ENCODE peak calls at places on chromosomes 13 and 19, in six cellular contexts. U is CD8-positive, alpha-beta T cell; T is Calu3; X is mammary epithelial cell; E is H1; W is GM12865. B is an unnamed sample.

GRCh38 chr13:64305246-64305645 is 2889.6 kb upstream of the PCDH20 start:
- DNase-seq in W (no peak), T (no peak), X (no peak), E (no peak), U (no peak), B (no peak)

GRCh38 chr13:85236431-85236830 is 562.8 kb downstream of the SLITRK6 start:
- DNase-seq in T (peak), W (no peak), E (no peak), X (peak), U (no peak), B (no peak)

GRCh38 chr19:49441210-49441959 is at the start of gene SLC17A7:
- DNase-seq in T (no peak), W (peak), X (no peak), E (no peak), U (no peak), B (peak)

GRCh38 chr13:113589961-113590339 is 5.4 kb downstream of the TFDP1 start:
- DNase-seq in E (no peak), U (no peak), T (no peak), W (no peak), X (no peak), B (no peak)

GRCh38 chr19:42198676-42199439 is 18.6 kb downstream of the DEDD2 start:
- DNase-seq in X (no peak), W (peak), U (peak), E (no peak), T (no peak), B (no peak)

GRCh38 chr13:113002206-113002821 is 33.3 kb downstream of the MCF2L start:
- DNase-seq in W (no peak), X (no peak), T (peak), E (peak), U (no peak), B (peak)

GRCh38 chr13:51330741-51331140 is 8.8 kb upstream of the SERPINE3 start:
- DNase-seq in T (no peak), E (no peak), X (peak), U (no peak), W (peak), B (no peak)

GRCh38 chr13:27131202-27131623 is 40.4 kb downstream of the USP12 start:
- DNase-seq in X (peak), U (peak), T (peak), E (no peak), W (peak), B (no peak)

GRCh38 chr13:80551650-80552497 is 210.9 kb upstream of the SPRY2 start:
- DNase-seq in T (no peak), W (no peak), X (no peak), U (no peak), E (no peak), B (no peak)

GRCh38 chr13:23599083-23599925 is 29.1 kb downstream of the TNFRSF19 start:
- DNase-seq in U (no peak), W (no peak), X (no peak), T (peak), E (peak), B (no peak)

GRCh38 chr13:97768134-97768533 is 185.3 kb upstream of the IPO5 start:
- DNase-seq in E (no peak), T (no peak), U (no peak), W (no peak), X (peak), B (no peak)

GRCh38 chr19:54364775-54365257 is at the start of gene LAIR1:
- DNase-seq in W (no peak), X (no peak), T (no peak), E (no peak), U (peak), B (no peak)

GRCh38 chr19:661427-662196 is 1.4 kb downstream of the RNF126 start:
- DNase-seq in W (peak), X (peak), U (peak), T (no peak), E (no peak), B (no peak)

GRCh38 chr19:41739361-41739760 is 16.0 kb upstream of the CEACAM6 start:
- DNase-seq in T (peak), E (no peak), U (no peak), X (no peak), W (no peak), B (no peak)

GRCh38 chr19:46081928-46082727 is 41.3 kb upstream of the IGFL4 start:
- DNase-seq in T (peak), E (no peak), X (peak), W (peak), U (no peak), B (peak)

GRCh38 chr19:2495651-2496316 is 19.9 kb downstream of the GADD45B start:
- DNase-seq in W (no peak), E (no peak), X (no peak), U (no peak), T (no peak), B (no peak)

GRCh38 chr19:41595258-41595889 is 19.4 kb downstream of the CEACAM21 start:
- DNase-seq in E (no peak), X (peak), T (peak), U (peak), W (peak), B (peak)

GRCh38 chr13:114102521-114103288 is 29.7 kb downstream of the RASA3 start:
- DNase-seq in U (no peak), E (no peak), X (no peak), T (no peak), W (no peak), B (peak)

GRCh38 chr13:106036870-106037269 is 498.6 kb downstream of the EFNB2 start:
- DNase-seq in X (no peak), E (no peak), U (no peak), T (peak), W (no peak), B (no peak)

GRCh38 chr19:7847664-7848063 is 17.6 kb downstream of the EVI5L start:
- DNase-seq in W (no peak), U (no peak), X (no peak), T (no peak), E (no peak), B (no peak)

GRCh38 chr19:39692822-39693221 is 11.5 kb upstream of the LGALS14 start:
- DNase-seq in T (no peak), W (peak), X (no peak), U (no peak), E (no peak), B (no peak)

GRCh38 chr19:35013047-35013819 is 13.1 kb downstream of the GRAMD1A start:
- DNase-seq in T (peak), U (peak), E (no peak), X (peak), W (peak), B (peak)

DNA sequence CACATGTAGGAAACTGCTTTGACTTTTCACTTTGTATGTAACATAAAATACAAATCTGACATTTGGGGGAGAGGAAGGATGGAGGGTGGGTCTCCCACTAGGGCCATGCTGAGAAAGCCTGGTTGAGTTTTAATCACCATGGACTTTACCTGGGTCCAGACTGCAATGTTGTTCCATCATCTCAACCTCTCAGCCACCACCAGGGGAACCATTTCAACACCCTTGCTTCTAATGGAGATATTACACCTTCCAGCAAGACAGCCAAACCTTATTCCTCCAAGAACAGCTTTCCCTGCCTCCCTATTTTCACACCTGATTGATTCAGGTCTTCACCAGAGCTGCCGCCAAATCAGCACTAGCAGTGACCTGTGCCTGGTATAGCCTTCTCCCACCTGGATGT is 56.0 kb downstream of the ZAR1L start:
- DNase-seq in X (no peak), W (no peak), U (no peak), E (no peak), T (no peak), B (no peak)
- TF ChIP-seq CTCF in X (peak), W (peak), U (no peak), E (no peak), T (no peak), B (no peak)

GRCh38 chr19:20513179-20513934 is 52.2 kb downstream of the ZNF737 start:
- DNase-seq in E (no peak), U (no peak), X (no peak), W (no peak), T (no peak), B (no peak)
- TF ChIP-seq CTCF in E (no peak), U (no peak), X (no peak), W (no peak), T (no peak), B (no peak)

DNA sequence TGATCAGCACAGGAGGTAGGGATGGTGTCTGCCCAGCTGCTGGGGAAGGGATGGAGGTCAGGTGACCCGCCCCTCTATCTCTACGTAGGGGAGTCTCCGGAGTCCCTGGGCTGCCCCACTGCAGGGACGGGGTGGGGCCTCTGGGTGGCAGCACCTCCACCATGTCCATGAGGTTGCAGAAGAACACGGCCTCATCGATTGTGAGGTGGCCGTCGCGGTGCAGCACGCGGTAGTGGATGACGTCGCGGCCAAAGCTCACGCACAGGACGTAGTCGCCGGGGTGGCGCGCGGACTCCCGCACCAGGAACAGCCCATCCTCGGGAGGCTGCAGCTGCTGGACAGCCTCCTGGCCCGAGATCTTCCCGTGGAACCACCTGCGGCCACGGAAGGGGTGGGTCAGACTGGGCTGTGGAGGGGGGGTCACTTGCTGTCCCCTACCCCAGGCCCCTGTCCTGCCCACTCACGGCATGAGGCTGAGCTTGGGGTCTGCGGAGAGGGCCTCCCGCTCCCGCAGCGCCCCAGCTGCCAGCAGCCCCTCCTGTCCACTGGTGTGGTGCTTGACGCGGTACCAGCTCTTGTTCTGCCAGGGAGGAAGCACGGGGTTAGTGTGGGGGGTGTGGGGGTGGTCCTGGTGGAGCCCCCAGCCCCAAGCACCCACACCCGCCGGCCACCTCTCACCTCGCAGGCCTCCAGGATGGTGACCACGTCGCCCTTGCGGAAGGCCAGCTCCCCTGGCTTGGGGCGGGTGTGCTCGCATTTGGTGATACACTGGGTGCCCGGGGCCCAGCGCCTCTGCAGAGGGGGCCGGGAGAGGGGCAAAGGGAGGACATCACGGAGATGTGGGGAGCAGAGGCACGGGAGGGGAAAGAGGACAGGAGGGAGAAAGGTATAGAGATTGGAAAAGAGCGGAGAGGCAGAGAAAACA is 2.3 kb downstream of the MATK start:
- DNase-seq in E (no peak), X (no peak), U (peak), W (no peak), T (no peak), B (no peak)
- TF ChIP-seq CTCF in E (peak), X (peak), U (peak), W (peak), T (no peak), B (peak)

GRCh38 chr13:110568649-110569048 is 7.1 kb upstream of the RAB20 start:
- DNase-seq in T (no peak), U (no peak), X (no peak), E (no peak), W (no peak), B (no peak)
- TF ChIP-seq CTCF in T (no peak), U (no peak), X (no peak), E (no peak), W (no peak), B (no peak)

DNA sequence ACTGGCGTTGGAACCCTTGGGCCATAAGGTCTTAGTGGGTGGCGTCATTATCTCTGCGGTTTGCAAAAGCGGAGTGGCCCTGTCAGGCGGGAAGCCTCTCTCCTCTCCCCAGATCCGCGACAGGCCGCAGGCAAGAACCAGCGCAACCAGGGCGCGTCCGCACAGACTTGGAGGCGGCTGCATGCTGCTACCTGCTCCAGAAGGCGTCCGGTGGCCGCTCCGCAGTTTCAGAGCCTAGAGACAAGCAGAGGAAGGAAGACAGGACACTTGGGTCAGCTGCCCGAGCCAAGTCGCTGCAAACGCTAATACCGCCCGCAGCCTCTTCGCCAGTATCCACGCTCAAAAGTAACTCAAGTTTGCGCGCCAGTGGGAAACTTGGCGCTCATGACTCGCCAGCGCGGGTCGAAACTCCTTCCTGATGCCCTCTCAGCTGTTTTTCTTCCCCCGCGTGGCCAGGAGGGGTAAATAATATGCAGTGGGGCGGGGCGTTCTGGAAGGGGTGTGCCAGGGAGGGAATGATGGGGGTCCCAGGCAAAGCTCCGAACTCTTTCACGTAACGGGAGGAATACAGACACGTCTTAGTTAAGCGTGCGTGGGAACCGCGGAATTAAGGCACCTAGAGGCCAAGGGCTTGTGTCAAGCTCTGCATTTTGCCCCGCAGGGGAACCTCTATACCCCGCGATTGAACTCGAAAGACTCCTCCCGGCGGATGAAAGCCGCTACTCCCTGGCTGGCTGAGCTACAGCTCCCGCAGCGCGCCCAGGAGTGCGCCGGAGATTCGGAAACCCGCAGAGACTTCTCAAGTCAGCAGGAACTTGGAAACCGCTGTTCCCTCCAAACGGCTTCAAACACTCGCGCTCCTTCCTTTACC is at the start of gene EDNRB:
- DNase-seq in U (no peak), X (peak), T (no peak), E (peak), W (peak), B (peak)
- TF ChIP-seq CTCF in U (no peak), X (no peak), T (no peak), E (no peak), W (no peak), B (no peak)

GRCh38 chr13:75373988-75374387 is 108.0 kb downstream of the TBC1D4 start:
- DNase-seq in E (no peak), W (no peak), X (no peak), U (no peak), T (no peak), B (no peak)
- TF ChIP-seq CTCF in E (no peak), W (no peak), X (no peak), U (no peak), T (no peak), B (no peak)

DNA sequence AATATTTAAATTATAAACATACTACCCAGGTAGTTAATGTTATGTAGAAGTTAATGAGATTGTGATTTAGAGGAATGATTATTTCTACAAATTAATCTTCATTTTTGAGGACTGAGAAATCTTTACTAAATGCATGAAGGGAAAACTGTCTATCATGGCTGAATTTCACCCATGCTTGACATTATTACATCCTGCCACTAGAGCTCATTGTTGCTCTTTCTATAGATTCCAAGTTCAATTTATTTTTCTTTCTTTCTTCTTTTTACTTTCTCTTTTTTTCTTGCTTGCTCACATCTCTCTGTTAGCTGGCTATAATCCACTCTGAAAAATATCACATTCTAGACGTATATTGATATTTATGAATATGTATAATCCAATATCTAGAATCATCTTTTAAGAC is 505.0 kb upstream of the KLHL1 start:
- DNase-seq in W (no peak), E (no peak), T (no peak), U (no peak), X (no peak), B (no peak)
- TF ChIP-seq CTCF in W (no peak), E (no peak), T (no peak), U (no peak), X (peak), B (peak)

DNA sequence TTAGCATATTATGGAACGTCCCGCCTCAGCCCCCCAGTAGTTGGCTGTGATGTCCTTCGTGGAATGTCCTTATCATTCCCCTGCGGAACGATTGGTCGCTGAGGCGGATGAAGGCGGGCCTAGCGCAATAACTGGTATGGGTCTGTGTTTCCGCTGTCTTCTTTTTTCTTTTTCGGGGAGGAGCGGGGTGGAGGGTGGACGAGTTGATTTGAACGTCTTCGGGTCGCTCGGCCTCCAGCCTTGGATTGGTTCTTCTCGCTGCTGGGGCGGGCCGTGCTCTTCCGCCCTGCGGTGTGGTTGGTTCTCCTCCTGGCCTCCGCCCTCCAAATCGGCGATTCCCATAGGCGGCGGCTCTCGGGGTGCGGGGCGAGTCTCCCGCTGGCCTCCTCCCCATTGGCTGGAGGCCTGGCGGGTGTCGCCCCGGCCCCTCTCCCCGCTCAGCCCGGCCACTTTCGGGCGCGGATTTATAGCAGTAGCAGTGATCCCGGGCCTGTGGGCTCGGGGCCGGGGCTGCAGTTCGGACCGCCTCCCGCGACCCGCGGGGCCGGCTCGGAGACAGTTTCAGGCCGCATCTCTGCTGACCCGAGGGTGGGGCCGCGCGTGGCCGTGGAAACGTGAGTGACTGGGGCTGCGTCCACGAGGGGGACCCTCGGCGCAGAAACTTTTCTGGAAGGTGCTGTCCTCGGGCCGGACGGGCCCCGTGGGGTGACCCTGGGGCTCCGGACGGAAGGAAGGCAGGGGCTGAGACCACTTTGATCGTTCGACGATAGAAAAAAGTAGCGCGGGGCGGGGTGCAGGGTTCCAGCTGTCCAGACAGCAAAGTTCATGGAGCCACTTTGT is 2.1 kb downstream of the ING1 start:
- DNase-seq in E (peak), X (peak), U (peak), T (peak), W (peak), B (peak)
- TF ChIP-seq CTCF in E (no peak), X (no peak), U (no peak), T (no peak), W (peak), B (no peak)

GRCh38 chr19:11380653-11381534 is 3.2 kb downstream of the EPOR start:
- DNase-seq in W (peak), T (peak), E (peak), X (peak), U (peak), B (peak)
- TF ChIP-seq CTCF in W (peak), T (peak), E (peak), X (peak), U (peak), B (peak)